ENCODE peak calls at places on chromosome 7, in five cellular contexts. W, Y, D, O and T are unnamed samples.

GRCh38 chr7:144397086-144397485 is 6.4 kb downstream of the NOBOX start:
- DNase-seq in W (no peak), Y (no peak), D (no peak), O (no peak), T (no peak)

GRCh38 chr7:1553513-1554210 is 2.3 kb downstream of the TMEM184A start:
- DNase-seq in W (no peak), Y (peak), D (no peak), O (no peak), T (peak)

GRCh38 chr7:297611-298374 is 7.8 kb downstream of the FOXL3 start:
- DNase-seq in W (no peak), Y (peak), D (no peak), O (no peak), T (no peak)

GRCh38 chr7:25995893-25996529 is 156.0 kb upstream of the NFE2L3 start:
- DNase-seq in W (no peak), Y (no peak), D (no peak), O (no peak), T (no peak)

GRCh38 chr7:89798599-89798996 is 355.7 kb upstream of the STEAP1 start:
- DNase-seq in W (no peak), Y (no peak), D (no peak), O (no peak), T (no peak)

GRCh38 chr7:66310620-66311019 is 105.5 kb downstream of the TPST1 start:
- DNase-seq in W (no peak), Y (no peak), D (no peak), O (no peak), T (no peak)

GRCh38 chr7:20647908-20648776 is 32.7 kb downstream of the ABCB5 start:
- DNase-seq in W (peak), Y (no peak), D (no peak), O (peak), T (no peak)

GRCh38 chr7:87038993-87039716 is 20.3 kb downstream of the ELAPOR2 start:
- DNase-seq in W (no peak), Y (no peak), D (no peak), O (no peak), T (no peak)

GRCh38 chr7:88586219-88586618 is 173.3 kb upstream of the ZNF804B start:
- DNase-seq in W (no peak), Y (no peak), D (no peak), O (no peak), T (no peak)

GRCh38 chr7:94893661-94894060 is 13.7 kb upstream of the PPP1R9A start:
- DNase-seq in W (no peak), Y (no peak), D (no peak), O (no peak), T (no peak)

GRCh38 chr7:94883676-94884075 is 23.7 kb upstream of the PPP1R9A start:
- DNase-seq in W (no peak), Y (no peak), D (no peak), O (no peak), T (no peak)

GRCh38 chr7:94882891-94883290 is 24.5 kb upstream of the PPP1R9A start:
- DNase-seq in W (peak), Y (no peak), D (no peak), O (no peak), T (no peak)

GRCh38 chr7:94888995-94889523 is 18.3 kb upstream of the PPP1R9A start:
- DNase-seq in W (no peak), Y (no peak), D (no peak), O (no peak), T (no peak)

DNA sequence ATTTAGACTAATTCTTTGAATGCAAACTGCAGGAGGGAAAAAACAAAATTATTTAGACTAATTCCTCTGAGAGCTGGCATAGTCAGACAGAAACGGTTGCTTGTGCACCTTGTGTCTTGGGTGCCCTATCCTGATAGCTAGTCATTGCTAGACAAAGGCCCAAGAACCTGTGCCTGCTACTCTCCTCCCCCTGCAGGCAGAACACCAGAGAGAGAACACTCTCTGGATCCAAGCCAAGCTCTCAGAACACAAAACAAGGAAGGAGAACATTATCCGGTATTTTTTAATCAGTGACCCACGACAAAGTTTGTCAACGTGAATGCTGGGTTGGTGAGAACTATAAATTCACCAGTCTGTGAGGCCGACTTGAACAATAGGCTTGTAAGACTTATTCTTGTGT is 18.9 kb upstream of the PPP1R9A start:
- DNase-seq in W (peak), Y (no peak), D (peak), O (no peak), T (no peak)
- TF ChIP-seq CTCF in W (peak), Y (no peak), D (no peak), O (no peak), T (no peak)

DNA sequence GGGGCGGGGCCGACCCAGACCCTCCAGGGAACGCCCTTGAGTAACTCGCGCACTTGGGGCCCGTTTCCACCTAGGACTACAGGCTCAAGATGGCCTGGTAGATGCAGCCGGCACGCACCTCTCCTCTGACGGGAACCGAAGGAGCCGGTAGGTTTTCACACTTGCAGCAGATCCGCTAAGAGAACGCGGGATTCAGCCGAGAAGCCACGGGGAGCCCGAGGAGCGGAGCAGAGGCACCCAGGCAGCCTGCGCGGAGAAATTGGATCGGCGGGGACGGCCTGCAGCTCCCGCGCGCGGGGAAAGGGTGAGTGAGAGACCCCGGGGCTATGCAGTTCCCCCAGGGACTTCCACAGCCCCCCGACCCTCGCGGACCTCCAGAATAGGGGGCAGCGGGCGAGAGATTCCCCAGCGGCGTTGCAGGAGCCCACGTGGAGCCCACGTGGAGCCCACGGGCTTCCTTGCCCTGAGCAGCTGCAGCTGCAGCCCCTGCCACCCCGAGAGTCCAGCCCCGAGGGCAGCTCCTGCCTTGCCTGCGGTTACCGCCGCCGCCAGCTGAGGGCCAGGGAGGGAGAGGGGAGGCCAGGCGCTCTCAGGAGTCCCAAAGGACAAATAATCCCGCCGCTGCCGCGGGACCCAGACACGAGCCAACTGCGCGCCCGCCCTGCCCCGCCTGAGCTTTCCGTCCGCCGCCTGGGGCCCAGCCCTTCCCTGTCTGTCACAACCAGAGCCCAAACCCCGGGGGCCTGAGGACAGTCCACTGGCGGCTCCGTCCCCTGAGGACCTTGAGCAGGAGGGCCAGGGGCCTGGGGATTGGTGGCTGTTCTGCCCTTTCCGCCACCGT is 13.1 kb downstream of the IFT22 start:
- DNase-seq in W (peak), Y (peak), D (peak), O (peak), T (peak)
- TF ChIP-seq CTCF in W (no peak), Y (no peak), D (no peak), O (no peak), T (no peak)

GRCh38 chr7:23523486-23524075 is 8.2 kb downstream of the TRA2A start:
- DNase-seq in W (no peak), Y (no peak), D (no peak), O (no peak), T (no peak)

GRCh38 chr7:23514755-23515154 is 17.0 kb downstream of the TRA2A start:
- DNase-seq in W (no peak), Y (no peak), D (no peak), O (no peak), T (no peak)

GRCh38 chr7:23524473-23524872 is 7.3 kb downstream of the TRA2A start:
- DNase-seq in W (no peak), Y (no peak), D (no peak), O (no peak), T (no peak)

GRCh38 chr7:23520582-23520981 is 11.2 kb downstream of the TRA2A start:
- DNase-seq in W (no peak), Y (no peak), D (no peak), O (peak), T (peak)
- TF ChIP-seq CTCF in W (no peak), Y (no peak), D (no peak), O (no peak), T (peak)

DNA sequence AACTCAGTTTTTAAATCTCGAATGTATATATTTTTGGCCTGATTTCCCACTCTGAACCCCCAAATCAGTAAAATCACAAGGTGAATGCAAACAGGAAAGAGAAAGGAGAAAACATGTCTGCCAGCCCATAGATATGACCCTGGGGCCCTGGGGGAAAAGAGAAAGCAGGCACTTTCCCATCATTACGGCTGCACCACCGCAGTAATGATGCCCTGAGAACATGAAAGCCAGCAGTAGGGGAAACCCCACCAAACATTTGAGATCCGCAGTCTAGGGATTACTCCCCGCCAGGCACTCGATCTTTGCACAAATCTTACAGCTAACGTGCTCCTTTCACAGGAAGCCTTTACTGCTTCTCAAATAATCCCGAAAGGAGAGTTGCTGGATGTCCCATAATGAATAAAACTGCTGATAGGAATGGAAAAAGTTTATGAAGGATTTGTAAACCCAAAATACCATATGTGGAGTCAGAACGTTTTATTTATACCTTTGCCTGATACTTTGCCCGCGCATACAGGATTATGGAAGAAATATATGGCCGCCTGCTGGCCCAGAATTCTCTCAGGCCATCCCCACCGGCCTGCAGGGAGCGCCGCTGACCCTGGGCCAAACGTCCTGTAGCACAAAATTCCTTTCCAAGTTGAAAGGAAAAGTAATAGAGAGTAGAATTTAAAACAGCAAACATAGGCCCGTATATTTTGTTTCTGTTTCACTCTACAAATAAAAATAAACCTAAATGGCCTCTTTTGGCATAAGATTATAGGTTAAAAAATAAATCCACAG is 180.0 kb upstream of the INHBA start:
- DNase-seq in W (no peak), Y (no peak), D (no peak), O (no peak), T (no peak)
- TF ChIP-seq CTCF in W (no peak), Y (no peak), D (no peak), O (no peak), T (no peak)

GRCh38 chr7:142939226-142939910 is at the start of gene LLCFC1:
- DNase-seq in W (no peak), Y (no peak), D (peak), O (peak), T (no peak)
- TF ChIP-seq CTCF in W (no peak), Y (no peak), D (no peak), O (peak), T (no peak)

GRCh38 chr7:96993980-96994379 is 11.4 kb upstream of the DLX6 start:
- DNase-seq in W (no peak), Y (no peak), D (no peak), O (no peak), T (no peak)
- TF ChIP-seq CTCF in W (no peak), Y (no peak), D (no peak), O (no peak), T (no peak)